ENCODE peak calls at places on chromosomes 5 and 9, in ten cellular contexts. X is stimulated activated CD4-positive, alpha-beta T cell treated with anti-CD3 and anti-CD28 coated beads, Interleukin-4, amount 100 ng/mL, for 4 hours; H is cerebellar nuclear complex; J is foreskin keratinocyte; Q is AG09319; A is PC-9; L is NCI-H2081; C is T-helper 9 cell; G is iPS-NIHi11; K is amniotic stem cell. F is an unnamed sample.

GRCh38 chr9:83081010-83081409 is 18.1 kb upstream of the RASEF start:
- DNase-seq in X (no peak), H (no peak), J (no peak), Q (no peak), A (no peak), L (no peak), C (no peak), G (no peak), K (no peak), F (no peak)

GRCh38 chr9:101711330-101711941 is 27.0 kb downstream of the GRIN3A start:
- DNase-seq in X (no peak), H (no peak), J (no peak), Q (no peak), A (peak), L (no peak), C (no peak), G (peak), K (no peak), F (no peak)

GRCh38 chr9:130426883-130427282 is 17.9 kb upstream of the ASS1 start:
- DNase-seq in X (no peak), H (peak), J (peak), Q (no peak), A (peak), L (peak), C (no peak), G (no peak), K (no peak), F (no peak)

GRCh38 chr9:112867275-112867991 is 23.2 kb downstream of the SLC46A2 start:
- DNase-seq in X (peak), H (no peak), J (peak), Q (peak), A (peak), L (no peak), C (no peak), G (peak), K (peak), F (no peak)

GRCh38 chr9:15915711-15916110 is 362.9 kb downstream of the CCDC171 start:
- DNase-seq in X (no peak), H (no peak), J (no peak), Q (no peak), A (no peak), L (no peak), C (no peak), G (no peak), K (no peak), F (no peak)

GRCh38 chr9:137064880-137065164 is 5.5 kb downstream of the SAPCD2 start:
- DNase-seq in X (no peak), H (no peak), J (no peak), Q (no peak), A (no peak), L (no peak), C (no peak), G (no peak), K (no peak), F (no peak)

GRCh38 chr5:149242339-149242738 is 29.3 kb upstream of the AFAP1L1 start:
- DNase-seq in X (no peak), H (no peak), J (no peak), Q (no peak), A (no peak), L (no peak), C (no peak), G (no peak), K (no peak), F (no peak)

GRCh38 chr5:137234973-137235943 is 263.9 kb downstream of the SPOCK1 start:
- DNase-seq in X (no peak), H (no peak), J (peak), Q (no peak), A (peak), L (no peak), C (no peak), G (no peak), K (no peak), F (no peak)

GRCh38 chr5:74296685-74297084 is 343.8 kb downstream of the ENC1 start:
- DNase-seq in X (no peak), H (no peak), J (no peak), Q (no peak), A (no peak), L (peak), C (no peak), G (no peak), K (no peak), F (no peak)

GRCh38 chr5:157479612-157480510 is 19.8 kb downstream of the NIPAL4 start:
- DNase-seq in X (no peak), H (no peak), J (no peak), Q (no peak), A (no peak), L (no peak), C (no peak), G (no peak), K (no peak), F (no peak)